ENCODE peak calls at places on chromosome 17, in six cellular contexts. X is esophagus squamous epithelium, N is hepatocyte, C is HCT116, V is osteoblast, Z is OCI-LY7. Y is an unnamed sample.

GRCh38 chr17:27384261-27384701 is 72.0 kb upstream of the KSR1 start:
- DNase-seq in X (no peak), Z (no peak), C (no peak), V (peak; percentile 96), N (no peak), Y (no peak)

GRCh38 chr17:28947639-28948038 is 3.7 kb downstream of the PHF12 start:
- DNase-seq in V (no peak), N (no peak), C (no peak), Z (no peak), X (no peak), Y (no peak)

GRCh38 chr17:69961488-69962145 is 113.4 kb upstream of the KCNJ16 start:
- DNase-seq in C (no peak), Z (peak; percentile 3), N (peak; percentile 34), X (no peak), V (no peak), Y (no peak)

GRCh38 chr17:52383493-52384100 is 225.1 kb upstream of the CA10 start:
- DNase-seq in N (peak; percentile 88), X (no peak), V (no peak), Z (peak; percentile 52), C (peak; percentile 4), Y (peak; percentile 83)

GRCh38 chr17:81459864-81460263 is 52.7 kb downstream of the ACTG1 start:
- DNase-seq in C (no peak), Z (no peak), V (no peak), X (no peak), N (no peak), Y (no peak)

GRCh38 chr17:11744696-11745095 is 146.4 kb downstream of the DNAH9 start:
- DNase-seq in N (no peak), V (no peak), Z (no peak), C (no peak), X (no peak), Y (no peak)

GRCh38 chr17:12136646-12137045 is 116.0 kb downstream of the MAP2K4 start:
- DNase-seq in Z (no peak), V (no peak), N (no peak), X (no peak), C (no peak), Y (no peak)

GRCh38 chr17:70105641-70106040 is 30.6 kb downstream of the KCNJ16 start:
- DNase-seq in Z (no peak), N (no peak), X (no peak), C (no peak), V (no peak), Y (no peak)

GRCh38 chr17:66727634-66728570 is 107.0 kb upstream of the CACNG5 start:
- DNase-seq in N (peak; percentile 78), C (peak; percentile 34), Z (peak; percentile 71), X (no peak), V (peak; percentile 90), Y (peak; percentile 26)

GRCh38 chr17:81253358-81254131 is 14.4 kb downstream of the NDUFAF8 start:
- DNase-seq in N (peak; percentile 44), X (no peak), Z (peak; percentile 63), V (peak; percentile 97), C (no peak), Y (no peak)

DNA sequence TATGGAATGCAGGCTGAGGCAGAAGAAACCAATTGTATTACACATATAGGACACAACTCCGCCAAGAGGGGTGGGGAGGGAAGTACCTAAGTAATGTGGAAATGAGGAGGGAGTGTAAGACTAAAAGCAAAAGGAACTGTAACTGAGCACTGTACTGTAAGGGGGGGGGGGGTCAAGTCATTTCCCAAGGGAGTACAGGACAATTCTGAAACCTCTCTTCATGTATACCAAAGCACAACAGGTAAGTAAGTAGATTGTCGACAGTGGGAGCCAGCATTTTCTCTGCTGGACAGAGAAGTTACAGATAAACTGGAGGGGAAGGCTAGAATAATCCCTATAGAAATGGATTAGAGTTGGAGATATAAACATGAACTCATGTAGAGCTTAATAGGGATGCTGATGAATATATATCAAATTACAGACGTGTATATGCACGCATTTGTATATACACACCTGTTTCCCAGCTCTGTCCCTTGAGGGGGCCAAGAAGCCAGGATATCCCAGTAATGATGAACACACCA is 6.4 kb downstream of the USP22 start:
- DNase-seq in N (no peak), Z (peak; percentile 21), C (no peak), V (no peak), X (no peak), Y (no peak)
- H3K4me3 ChIP-seq in N (no peak overlapping the region), Z (peak overlapping the region; percentile 36), C (no peak overlapping the region), V (no peak overlapping the region), X (no peak overlapping the region), Y (no peak overlapping the region)

DNA sequence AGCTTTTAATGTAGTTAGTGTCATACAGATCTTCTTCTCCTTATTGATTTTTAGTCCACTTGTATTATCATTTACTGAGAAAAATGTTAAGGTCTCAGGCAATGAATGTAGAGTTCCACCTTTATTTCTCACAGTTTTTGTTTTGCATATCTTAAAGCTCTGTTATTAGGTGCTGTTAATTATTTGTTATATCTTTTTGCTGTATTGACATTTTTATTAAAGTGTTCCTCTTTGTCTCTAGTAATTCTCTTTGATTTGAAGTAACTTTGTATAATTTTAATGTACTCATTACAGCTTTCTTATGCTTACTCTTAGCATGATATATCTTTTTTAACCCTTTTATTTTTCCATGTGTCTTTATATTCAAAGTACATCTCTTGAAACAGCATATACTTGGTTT is 22.4 kb upstream of the USP43 start:
- DNase-seq in V (no peak), X (no peak), C (no peak), N (no peak), Z (no peak), Y (no peak)
- H3K36me3 ChIP-seq in V (no peaks in the 10 kb centered on the region), X (no peaks in the 10 kb centered on the region), C (no peaks in the 10 kb centered on the region), N (no peaks in the 10 kb centered on the region), Z (no peaks in the 10 kb centered on the region), Y (no peaks in the 10 kb centered on the region)

DNA sequence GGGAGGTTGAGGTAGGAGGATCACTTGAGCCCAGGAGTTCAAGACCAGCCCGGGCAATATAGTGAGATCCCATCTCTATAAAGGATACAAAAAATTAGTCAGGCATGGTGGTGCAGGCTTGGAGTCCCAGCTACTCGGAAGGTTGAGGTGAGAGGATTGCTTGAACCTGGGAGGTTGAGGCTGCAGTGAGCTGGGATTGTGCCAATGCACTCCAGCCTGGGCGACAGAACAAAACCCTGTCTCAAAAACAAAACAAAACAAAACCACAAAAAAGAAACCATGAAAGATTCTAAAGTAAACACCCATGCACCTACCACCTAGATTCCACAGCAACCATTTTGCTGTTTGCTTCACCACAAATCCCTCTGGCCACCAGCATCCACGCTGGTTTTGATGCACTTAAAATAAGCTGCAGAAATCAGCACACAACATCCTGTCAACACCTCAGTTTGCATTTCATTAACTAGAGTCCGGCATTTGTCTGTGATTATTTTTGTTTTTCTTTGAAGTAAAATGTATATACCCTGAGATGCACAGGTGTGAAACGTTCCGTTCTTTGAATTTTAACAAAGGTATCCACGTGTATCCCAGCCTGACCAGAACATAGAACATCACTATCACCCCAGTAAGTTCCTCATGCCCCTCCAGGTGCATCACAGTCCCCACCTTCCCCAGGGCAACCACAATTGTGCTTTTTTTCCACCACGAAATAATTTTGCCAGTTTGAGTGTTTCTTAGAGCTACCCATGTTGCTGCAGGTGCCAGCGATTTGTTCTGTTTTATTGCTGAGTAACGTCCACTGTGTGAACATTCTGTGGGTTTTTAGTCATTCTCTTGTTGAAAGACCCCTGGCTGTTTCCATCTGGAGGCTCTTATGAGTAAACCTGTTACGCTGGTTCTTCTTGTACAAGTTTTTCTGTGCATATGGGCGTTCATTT is 191.5 kb downstream of the SEC14L1 start:
- DNase-seq in N (no peak), X (no peak), Z (peak; percentile 97), V (peak; percentile 1), C (no peak), Y (peak; percentile 32)
- H3K27ac ChIP-seq in N (peak overlapping the region; percentile 71), X (peak overlapping the region; percentile 29), Z (peak overlapping the region; percentile 92), V (peak overlapping the region; percentile 85), C (no peak overlapping the region), Y (peak overlapping the region; percentile 21)

DNA sequence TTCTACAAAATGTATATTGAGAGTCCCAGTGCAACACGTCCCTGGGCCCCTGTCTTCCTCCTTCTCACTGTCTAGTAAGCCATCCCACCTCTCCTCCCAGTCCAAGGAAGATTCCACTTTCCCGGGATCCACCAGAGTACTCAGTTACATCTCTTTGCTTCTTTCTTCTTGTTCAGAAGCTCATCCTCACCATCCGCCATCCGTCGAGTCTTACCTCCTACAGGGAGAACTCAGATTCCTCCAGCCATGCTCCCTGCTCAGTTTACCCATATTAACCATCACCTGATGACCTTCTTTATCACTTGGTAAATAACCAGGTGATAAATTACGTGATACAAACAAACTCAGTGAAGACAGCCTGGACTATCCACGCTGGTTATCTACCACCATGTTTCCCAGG is 57.1 kb downstream of the CYTH1 start:
- DNase-seq in N (no peak), Z (no peak), V (no peak), C (no peak), X (no peak), Y (no peak)
- H3K4me3 ChIP-seq in N (no peak overlapping the region), Z (no peak overlapping the region), V (no peak overlapping the region), C (no peak overlapping the region), X (no peak overlapping the region), Y (no peak overlapping the region)

DNA sequence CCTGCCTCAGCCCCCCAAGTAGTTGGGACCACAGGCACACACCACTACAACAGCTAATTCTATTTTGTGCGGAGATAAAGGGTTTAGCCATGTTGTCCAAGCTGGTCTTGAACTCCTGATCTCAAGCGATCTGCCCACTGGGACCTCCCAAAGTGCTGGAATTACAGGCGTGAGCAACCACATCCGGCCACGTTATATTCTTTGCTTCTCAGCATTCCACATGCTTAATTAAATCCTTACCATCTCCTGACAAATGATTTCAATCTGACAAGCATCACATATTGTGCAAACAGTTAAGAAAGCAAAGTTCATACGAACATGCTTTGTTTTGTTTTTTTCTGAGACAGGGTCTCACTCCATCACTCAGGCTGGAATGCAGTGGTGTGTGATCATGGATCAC is 18.2 kb downstream of the HIGD1B start:
- DNase-seq in C (no peak), Z (no peak), X (no peak), V (no peak), N (no peak), Y (no peak)
- H3K36me3 ChIP-seq in C (peaks cover 56% of the 10 kb centered on the region), Z (peaks cover 95% of the 10 kb centered on the region), X (peaks cover 7% of the 10 kb centered on the region), V (peaks cover 78% of the 10 kb centered on the region), N (no peaks in the 10 kb centered on the region), Y (peaks cover 14% of the 10 kb centered on the region)

DNA sequence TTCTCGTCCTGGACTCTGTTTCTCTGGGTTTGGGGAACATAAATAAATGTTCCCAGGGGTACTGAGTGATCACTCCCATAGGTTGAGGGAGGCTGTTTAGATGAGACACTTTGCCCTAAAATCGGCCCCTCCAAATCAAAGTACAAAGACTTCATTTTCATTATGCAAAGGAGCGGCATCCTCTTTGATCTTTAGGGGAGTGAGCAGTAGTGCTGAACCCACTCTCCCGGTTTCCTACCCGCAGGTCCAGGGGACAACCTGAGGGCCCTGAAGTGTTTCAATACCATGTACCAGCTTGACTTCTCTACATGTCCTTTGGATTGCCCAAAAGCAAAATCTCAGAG is 3.6 kb downstream of the HOXB6 start:
- DNase-seq in C (no peak), Z (no peak), V (no peak), N (no peak), X (no peak), Y (no peak)
- H3K27ac ChIP-seq in C (peak overlapping the region; percentile 47), Z (no peak overlapping the region), V (no peak overlapping the region), N (peak overlapping the region; percentile 30), X (no peak overlapping the region), Y (no peak overlapping the region)

DNA sequence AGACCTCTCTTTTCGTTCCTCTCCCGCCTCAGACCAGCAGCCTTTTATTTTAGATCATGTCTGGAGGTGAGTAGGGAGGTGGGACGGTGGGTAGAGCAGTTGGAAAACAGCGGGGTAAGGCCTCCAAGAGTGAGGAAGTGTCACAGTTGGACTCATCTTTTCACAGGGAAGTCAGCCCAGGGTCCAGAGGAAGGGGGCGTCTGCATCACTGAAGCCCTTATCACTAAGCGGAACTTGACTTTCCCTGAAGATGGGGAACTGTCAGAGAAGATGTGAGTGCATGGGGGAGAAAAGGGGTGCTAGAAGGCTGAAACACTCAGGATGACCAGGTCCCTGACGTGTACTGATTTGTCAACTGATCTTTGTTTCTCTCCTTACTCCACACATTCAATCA is 461 bp downstream of the LRRC46 start:
- DNase-seq in X (no peak), N (no peak), Z (no peak), V (peak; percentile 43), C (no peak), Y (no peak)
- H3K4me3 ChIP-seq in X (peak overlapping the region; percentile 69), N (no peak overlapping the region), Z (peak overlapping the region; percentile 93), V (peak overlapping the region; percentile 96), C (peak overlapping the region; percentile 90), Y (no peak overlapping the region)

GRCh38 chr17:35132099-35132498 is 10.0 kb downstream of the NLE1 start:
- DNase-seq in Z (no peak), X (no peak), V (peak; percentile 48), C (no peak), N (no peak), Y (peak; percentile 72)
- H3K36me3 ChIP-seq in Z (peaks cover 80% of the 10 kb centered on the region), X (peaks cover 43% of the 10 kb centered on the region), V (peaks cover 53% of the 10 kb centered on the region), C (peaks cover 61% of the 10 kb centered on the region), N (no peaks in the 10 kb centered on the region), Y (peaks cover 17% of the 10 kb centered on the region)